ENCODE peak calls at places on chromosome 22, in five cellular contexts. G is colonic mucosa; D is progenitor cell of endocrine pancreas; F is lung; I is CD8-positive, alpha-beta memory T cell. W is an unnamed sample.

GRCh38 chr22:22605074-22605404 is 39.4 kb upstream of the GGTLC2 start:
- DNase-seq in G (no peak), D (no peak), F (no peak), I (no peak), W (no peak)

GRCh38 chr22:41770715-41771452 is 29.6 kb upstream of the CCDC134 start:
- DNase-seq in G (no peak), D (no peak), F (no peak), I (no peak), W (no peak)

GRCh38 chr22:38756631-38757463 is 1.0 kb upstream of the SUN2 start:
- DNase-seq in G (peak; percentile 39), D (no peak), F (no peak), I (no peak), W (no peak)

GRCh38 chr22:20887375-20887774 is 28.6 kb downstream of the SNAP29 start:
- DNase-seq in G (no peak), D (no peak), F (no peak), I (no peak), W (no peak)

GRCh38 chr22:23248583-23248982 is 68.3 kb downstream of the BCR start:
- DNase-seq in G (no peak), D (no peak), F (peak; percentile 62), I (no peak), W (peak; percentile 43)

GRCh38 chr22:30056015-30056414 is 24.2 kb upstream of the HORMAD2 start:
- DNase-seq in G (no peak), D (no peak), F (no peak), I (no peak), W (no peak)

GRCh38 chr22:35528967-35529366 is 11.7 kb upstream of the RASD2 start:
- DNase-seq in G (no peak), D (no peak), F (no peak), I (no peak), W (no peak)

GRCh38 chr22:17576475-17576874 is 13.2 kb downstream of the SLC25A18 start:
- DNase-seq in G (no peak), D (no peak), F (no peak), I (no peak), W (peak; percentile 99)

GRCh38 chr22:46070722-46071450 is 79.4 kb upstream of the PPARA start:
- DNase-seq in G (peak; percentile 68), D (no peak), F (peak; percentile 58), I (peak; percentile 9), W (peak; percentile 95)

GRCh38 chr22:32183625-32184024 is 21.2 kb downstream of the RFPL2 start:
- DNase-seq in G (no peak), D (no peak), F (no peak), I (no peak), W (no peak)

GRCh38 chr22:41116342-41116741 is 23.9 kb downstream of the EP300 start:
- DNase-seq in G (no peak), D (no peak), F (no peak), I (no peak), W (no peak)

GRCh38 chr22:35622132-35622913 is 5.2 kb upstream of the MB start:
- DNase-seq in G (peak; percentile 63), D (no peak), F (no peak), I (no peak), W (peak; percentile 39)

GRCh38 chr22:24190566-24191208 is 9.4 kb downstream of the SUSD2 start:
- DNase-seq in G (no peak), D (no peak), F (no peak), I (no peak), W (no peak)

GRCh38 chr22:50532353-50532700 is 2.5 kb upstream of the TYMP start:
- DNase-seq in G (no peak), D (no peak), F (peak; percentile 56), I (no peak), W (no peak)

GRCh38 chr22:48711031-48711431 is 1116.6 kb downstream of the BRD1 start:
- DNase-seq in G (no peak), D (no peak), F (no peak), I (no peak), W (no peak)

GRCh38 chr22:17381237-17381913 is 12.1 kb downstream of the CECR2 start:
- DNase-seq in G (no peak), D (no peak), F (no peak), I (no peak), W (no peak)